ENCODE peak calls at places on chromosomes 4 and X, in five cellular contexts. F is lower lobe of right lung; V is pancreas; C is naive thymus-derived CD4-positive, alpha-beta T cell; Y is breast epithelium. N is an unnamed sample.

GRCh38 chrX:24561121-24561520 is 86.0 kb downstream of the PCYT1B start:
- DNase-seq in F (no peak), Y (no peak), C (no peak), V (no peak), N (no peak)

GRCh38 chr4:23866450-23866849 is 23.4 kb downstream of the PPARGC1A start:
- DNase-seq in V (no peak), C (no peak), Y (no peak), F (no peak), N (no peak)

GRCh38 chr4:81326581-81326980 is 111.6 kb upstream of the PRKG2 start:
- DNase-seq in C (no peak), V (no peak), Y (no peak), F (no peak), N (no peak)

GRCh38 chrX:155070038-155070437 is 898 bp downstream of the CMC4 start:
- DNase-seq in V (no peak), C (no peak), F (no peak), Y (no peak), N (no peak)

GRCh38 chrX:56793533-56794320 is 64.7 kb downstream of the NBDY start:
- DNase-seq in F (no peak), V (no peak), C (no peak), Y (no peak), N (no peak)

GRCh38 chrX:55342533-55343501 is 78.1 kb upstream of the PAGE3 start:
- DNase-seq in V (no peak), Y (no peak), F (no peak), C (peak), N (no peak)

GRCh38 chrX:140422501-140422900 is 82.4 kb downstream of the SOX3 start:
- DNase-seq in C (no peak), V (peak), Y (no peak), F (no peak), N (no peak)

GRCh38 chrX:137882960-137883359 is 317.0 kb downstream of the ZIC3 start:
- DNase-seq in C (no peak), Y (no peak), V (no peak), F (no peak), N (no peak)

GRCh38 chrX:15143050-15143824 is 126.6 kb downstream of the ASB9 start:
- DNase-seq in C (peak), V (peak), Y (peak), F (peak), N (no peak)

GRCh38 chr4:27217261-27217769 is 356.7 kb downstream of the STIM2 start:
- DNase-seq in Y (no peak), C (no peak), F (no peak), V (no peak), N (no peak)

GRCh38 chr4:3204021-3204431 is 44.9 kb upstream of the MSANTD1 start:
- DNase-seq in F (no peak), V (peak), Y (no peak), C (no peak), N (no peak)
- H3K27ac ChIP-seq in F (peak), V (peak), Y (no peak), C (no peak), N (peak)

DNA sequence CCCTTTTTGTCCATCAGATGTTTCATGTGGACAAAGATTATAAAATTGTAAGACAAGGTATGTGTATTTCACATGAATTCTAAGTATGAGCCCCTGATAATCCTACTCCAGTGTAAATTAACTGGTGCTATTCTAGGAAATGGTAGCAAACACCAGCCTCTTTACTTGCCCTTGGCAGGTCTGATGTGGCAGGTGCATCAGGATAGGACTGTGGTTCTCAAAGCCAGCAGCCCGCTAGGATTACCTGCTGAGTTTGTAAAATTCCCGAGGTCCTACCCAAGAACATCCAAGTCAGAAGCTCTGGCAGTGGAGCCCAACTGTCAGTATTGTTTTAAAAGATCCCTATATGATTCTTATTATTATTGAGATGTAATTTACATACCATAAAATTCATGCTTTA is 174.0 kb upstream of the ANXA3 start:
- DNase-seq in Y (no peak), V (no peak), F (no peak), C (no peak), N (no peak)
- H3K4me3 ChIP-seq in Y (no peak), V (no peak), F (no peak), C (no peak), N (no peak)

DNA sequence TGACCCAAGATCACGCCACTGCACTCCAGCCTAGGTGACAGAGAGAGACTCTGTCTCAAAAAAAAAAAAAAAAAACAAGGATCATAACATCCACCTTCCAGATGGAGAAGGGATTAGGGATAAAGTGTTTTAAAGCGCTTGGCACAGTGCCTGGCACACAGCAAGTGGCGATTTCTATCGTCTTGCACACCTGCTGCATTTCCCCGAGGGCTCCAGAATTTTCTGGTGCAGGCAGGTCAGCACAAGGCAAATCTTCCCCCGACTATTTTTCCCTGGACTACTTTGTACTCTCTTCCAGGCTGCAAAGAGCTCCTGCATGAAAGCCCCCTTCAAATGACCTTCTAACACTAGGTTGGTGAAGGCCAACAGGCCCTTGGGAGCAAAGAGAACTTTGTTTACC is 57.3 kb downstream of the APBB2 start:
- DNase-seq in Y (no peak), V (peak), F (no peak), C (no peak), N (no peak)
- H3K27ac ChIP-seq in Y (no peak), V (no peak), F (no peak), C (no peak), N (peak)

GRCh38 chr4:157221426-157221894 is 932 bp downstream of the GRIA2 start:
- DNase-seq in Y (no peak), F (no peak), V (no peak), C (no peak), N (no peak)
- H3K4me3 ChIP-seq in Y (peak), F (no peak), V (no peak), C (no peak), N (peak)

DNA sequence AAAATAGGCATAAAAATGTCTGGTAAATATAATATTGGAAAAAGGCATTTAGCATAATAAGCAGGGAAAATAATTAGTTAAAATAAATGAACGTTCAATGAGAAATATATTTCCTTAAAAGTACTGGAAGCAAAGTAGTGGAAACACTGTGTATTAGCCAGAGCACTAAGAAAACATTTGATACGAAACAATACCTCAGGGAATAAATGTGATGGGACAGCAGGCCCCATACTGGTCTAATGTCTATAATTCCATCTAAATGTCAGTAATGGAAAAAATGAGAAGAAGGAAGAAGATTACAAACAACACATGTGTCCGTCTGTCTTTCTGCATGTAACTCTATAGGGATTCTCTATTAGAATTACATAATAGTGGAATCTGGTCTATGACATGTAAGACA is 79.0 kb downstream of the PDE5A start:
- DNase-seq in F (no peak), C (no peak), Y (no peak), V (no peak), N (no peak)
- H3K27ac ChIP-seq in F (no peak), C (no peak), Y (no peak), V (no peak), N (peak)

N was measured in thoracic aorta.